ENCODE peak calls at places on chromosomes 13 and 19, in five cellular contexts. D is SK-N-SH, G is A549, M is IMR-90, S is HepG2. Q is an unnamed sample.

GRCh38 chr19:2032296-2032941 is 16.9 kb upstream of the BTBD2 start:
- DNase-seq in D (peak; percentile 91), G (peak; percentile 59), M (peak; percentile 65), S (no peak), Q (no peak)

GRCh38 chr13:38990693-38991092 is at the start of gene STOML3:
- DNase-seq in D (no peak), G (no peak), M (no peak), S (no peak), Q (no peak)

GRCh38 chr13:109256866-109257760 is 529.3 kb downstream of the IRS2 start:
- DNase-seq in D (no peak), G (peak; percentile 45), M (peak; percentile 97), S (peak; percentile 74), Q (no peak)

GRCh38 chr19:55691561-55692481 is 16.8 kb downstream of the EPN1 start:
- DNase-seq in D (no peak), G (no peak), M (no peak), S (no peak), Q (no peak)

GRCh38 chr13:111202149-111202548 is 87.0 kb downstream of the ARHGEF7 start:
- DNase-seq in D (no peak), G (no peak), M (no peak), S (no peak), Q (no peak)

GRCh38 chr13:111403266-111403665 is 82.8 kb downstream of the TEX29 start:
- DNase-seq in D (no peak), G (no peak), M (no peak), S (no peak), Q (no peak)

GRCh38 chr13:101624981-101625380 is 172.5 kb downstream of the ITGBL1 start:
- DNase-seq in D (no peak), G (no peak), M (no peak), S (no peak), Q (no peak)

GRCh38 chr13:77522444-77522843 is 13.1 kb upstream of the SCEL start:
- DNase-seq in D (no peak), G (no peak), M (no peak), S (no peak), Q (no peak)

GRCh38 chr19:18629166-18630088 is 7.4 kb upstream of the KLHL26 start:
- DNase-seq in D (no peak), G (no peak), M (no peak), S (no peak), Q (no peak)

GRCh38 chr19:28746486-28746885 is 466.5 kb downstream of the UQCRFS1 start:
- DNase-seq in D (no peak), G (no peak), M (no peak), S (no peak), Q (no peak)

GRCh38 chr13:112074139-112074710 is 7.3 kb downstream of the SOX1 start:
- DNase-seq in D (no peak), G (no peak), M (no peak), S (no peak), Q (no peak)

GRCh38 chr13:79225487-79226232 is 180.4 kb downstream of the RBM26 start:
- DNase-seq in D (no peak), G (no peak), M (no peak), S (no peak), Q (no peak)

GRCh38 chr13:79226938-79227337 is 179.1 kb downstream of the RBM26 start:
- DNase-seq in D (no peak), G (no peak), M (no peak), S (no peak), Q (no peak)

GRCh38 chr13:79228972-79229371 is 177.1 kb downstream of the RBM26 start:
- DNase-seq in D (no peak), G (no peak), M (no peak), S (no peak), Q (no peak)

GRCh38 chr13:79227418-79227817 is 178.6 kb downstream of the RBM26 start:
- DNase-seq in D (no peak), G (no peak), M (no peak), S (no peak), Q (peak; percentile 42)

DNA sequence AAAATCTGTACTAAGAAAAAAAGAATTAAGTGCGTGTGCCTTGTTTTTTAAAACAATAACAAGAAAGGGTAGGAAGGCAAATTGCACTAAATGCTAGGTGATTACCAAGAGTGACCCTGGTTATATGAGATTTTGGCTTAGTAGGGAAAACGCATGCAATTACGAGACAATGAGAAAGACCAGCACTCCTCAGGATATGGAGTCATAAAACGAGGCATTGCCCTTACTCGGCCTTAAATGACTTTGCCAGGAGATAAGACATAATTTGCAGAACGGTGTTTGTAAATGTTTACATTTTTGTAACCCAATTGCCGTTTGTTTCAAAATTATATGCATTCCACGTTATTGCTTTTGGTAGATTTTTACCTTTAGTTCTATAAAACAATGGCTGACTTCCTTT is 179.8 kb downstream of the RBM26 start:
- DNase-seq in D (no peak), G (no peak), M (no peak), S (no peak), Q (no peak)
- TF ChIP-seq SMC3 in D (no peak), G (no peak), M (no peak), S (no peak), Q (no peak)

GRCh38 chr13:44132710-44133109 is 240.9 kb upstream of the SERP2 start:
- DNase-seq in D (no peak), G (no peak), M (peak; percentile 71), S (no peak), Q (no peak)
- TF ChIP-seq SMC3 in D (no peak), G (no peak), M (no peak), S (no peak), Q (no peak)

GRCh38 chr13:98239156-98240076 is 62.3 kb upstream of the RNF113B start:
- DNase-seq in D (no peak), G (no peak), M (no peak), S (no peak), Q (no peak)
- TF ChIP-seq SMC3 in D (no peak), G (no peak), M (no peak), S (no peak), Q (no peak)

GRCh38 chr13:59734393-59734792 is 429.3 kb downstream of the DIAPH3 start:
- DNase-seq in D (no peak), G (no peak), M (no peak), S (no peak), Q (peak; percentile 93)
- TF ChIP-seq SMC3 in D (no peak), G (no peak), M (no peak), S (no peak), Q (no peak)

Q was measured in GM12878.